ENCODE peak calls at places on chromosome 2, in six cellular contexts. V is upper lobe of right lung, I is Panc1, U is Peyer's patch, W is omental fat pad, C is fibroblast of lung. S is an unnamed sample.

GRCh38 chr2:75022516-75022915 is 64.1 kb downstream of the POLE4 start:
- DNase-seq in V (no peak), I (no peak), U (no peak), W (no peak), C (peak; percentile 47), S (no peak)

GRCh38 chr2:210620456-210620855 is 64.1 kb downstream of the CPS1 start:
- DNase-seq in V (no peak), I (no peak), U (no peak), W (no peak), C (no peak), S (no peak)

GRCh38 chr2:232483296-232483922 is 4.2 kb downstream of the ECEL1 start:
- DNase-seq in V (peak; percentile 50), I (no peak), U (no peak), W (no peak), C (no peak), S (no peak)

GRCh38 chr2:189297446-189297845 is 117.9 kb upstream of the COL5A2 start:
- DNase-seq in V (no peak), I (no peak), U (no peak), W (no peak), C (peak; percentile 56), S (no peak)

GRCh38 chr2:236608710-236609109 is 39.1 kb downstream of the ACKR3 start:
- DNase-seq in V (no peak), I (no peak), U (no peak), W (no peak), C (no peak), S (no peak)

GRCh38 chr2:113077921-113078320 is 10.2 kb downstream of the IL1F10 start:
- DNase-seq in V (no peak), I (no peak), U (no peak), W (no peak), C (no peak), S (no peak)

GRCh38 chr2:239391286-239392071 is 9.3 kb downstream of the HDAC4 start:
- DNase-seq in V (peak; percentile 37), I (no peak), U (no peak), W (no peak), C (no peak), S (no peak)

GRCh38 chr2:156472686-156473085 is 36.5 kb downstream of the GPD2 start:
- DNase-seq in V (no peak), I (no peak), U (no peak), W (no peak), C (no peak), S (peak; percentile 26)

GRCh38 chr2:170822292-170822884 is 5.7 kb downstream of the GAD1 start:
- DNase-seq in V (no peak), I (no peak), U (no peak), W (no peak), C (no peak), S (peak; percentile 65)

GRCh38 chr2:240642061-240642805 is 17.0 kb downstream of the GPR35 start:
- DNase-seq in V (peak; percentile 62), I (no peak), U (peak; percentile 6), W (no peak), C (no peak), S (no peak)
- TF ChIP-seq CTCF in V (no peak), I (no peak), U (no peak), W (no peak), C (no peak), S (no peak)

DNA sequence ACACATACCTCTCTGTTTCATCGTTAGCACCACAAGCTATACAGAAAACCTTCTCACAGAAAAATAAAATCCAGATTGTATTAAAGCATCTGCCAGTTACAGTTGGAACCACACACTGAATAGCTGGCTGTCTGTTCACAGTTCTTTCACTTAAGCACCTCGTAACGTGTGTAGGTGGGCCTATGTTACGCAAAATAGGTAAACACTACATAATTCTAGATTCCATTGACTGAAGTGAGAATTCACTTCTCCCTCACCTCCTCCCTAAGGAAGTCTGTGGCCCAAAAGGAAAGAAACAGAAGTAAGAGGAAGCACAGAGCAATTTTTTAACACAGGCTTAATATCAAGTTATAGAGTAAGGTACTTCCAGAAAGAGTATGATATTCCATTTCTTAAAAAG is 24.9 kb downstream of the PELI1 start:
- DNase-seq in V (no peak), I (no peak), U (no peak), W (no peak), C (no peak), S (no peak)
- TF ChIP-seq CTCF in V (no peak), I (no peak), U (no peak), W (no peak), C (no peak), S (no peak)

GRCh38 chr2:217822296-217823252 is 180.2 kb downstream of the TNS1 start:
- DNase-seq in V (no peak), I (no peak), U (no peak), W (no peak), C (no peak), S (no peak)
- TF ChIP-seq CTCF in V (no peak), I (no peak), U (no peak), W (no peak), C (no peak), S (no peak)

DNA sequence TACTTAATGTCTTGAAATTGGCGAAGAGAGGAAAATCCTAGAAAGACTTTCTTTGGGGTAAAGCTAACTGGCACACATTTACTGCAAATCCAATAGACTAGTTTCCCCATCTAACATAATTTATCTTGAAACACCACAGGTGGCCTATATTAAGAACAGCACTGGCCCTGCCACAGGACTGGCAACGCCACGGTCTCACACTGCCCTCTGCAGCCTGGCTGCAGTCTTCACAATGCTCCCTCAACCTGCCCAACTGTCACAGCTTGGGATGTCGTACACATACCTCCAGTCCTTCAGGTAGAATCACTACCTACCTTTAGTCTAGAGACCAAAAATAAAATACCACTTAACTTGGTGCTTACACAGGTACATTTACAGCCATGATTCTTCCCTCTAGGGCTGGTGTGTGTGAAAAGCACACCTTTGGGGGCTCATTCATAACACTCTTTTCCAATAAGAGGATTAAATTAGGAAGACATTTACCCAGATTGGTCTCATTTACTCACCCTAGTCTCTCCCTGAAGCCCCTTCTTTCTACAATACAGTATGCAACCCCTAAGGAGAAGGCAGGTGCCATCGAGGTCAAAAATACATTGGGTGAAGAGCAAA is 222.2 kb downstream of the C1D start:
- DNase-seq in V (peak; percentile 83), I (peak; percentile 42), U (no peak), W (peak; percentile 37), C (peak; percentile 82), S (peak; percentile 43)
- TF ChIP-seq CTCF in V (peak; percentile 81), I (peak; percentile 86), U (peak; percentile 64), W (no peak), C (peak; percentile 92), S (peak; percentile 59)